ENCODE peak calls at places on chromosome 15, in nine cellular contexts. W, J, I, Q, V, C, X, Z and T are unnamed samples.

GRCh38 chr15:101420232-101420631 is 69.3 kb downstream of the PCSK6 start:
- DNase-seq in Q (no peak), W (no peak), J (no peak), Z (no peak), I (no peak), V (no peak), C (no peak), X (no peak), T (no peak)

GRCh38 chr15:38074029-38074428 is 139.6 kb downstream of the TMCO5A start:
- DNase-seq in V (no peak), Z (peak), C (no peak), W (no peak), Q (peak), J (no peak), I (no peak), X (no peak), T (no peak)

GRCh38 chr15:80999623-81000036 is 1.1 kb upstream of the TLNRD1 start:
- DNase-seq in C (no peak), W (peak), J (no peak), Z (no peak), Q (no peak), I (peak), V (peak), X (peak), T (peak)

GRCh38 chr15:65305776-65306175 is 1.3 kb downstream of the RNU5B-1 start:
- DNase-seq in C (no peak), W (no peak), Q (no peak), X (no peak), I (no peak), J (no peak), V (no peak), Z (no peak), T (no peak)

GRCh38 chr15:33955945-33956344 is 12.4 kb upstream of the CHRM5 start:
- DNase-seq in Q (no peak), C (no peak), W (no peak), I (no peak), X (no peak), V (no peak), J (no peak), Z (no peak), T (no peak)

GRCh38 chr15:67509918-67510317 is 11.0 kb upstream of the C15orf61 start:
- DNase-seq in V (no peak), Q (no peak), J (no peak), W (no peak), X (no peak), I (no peak), C (no peak), Z (no peak), T (no peak)

GRCh38 chr15:58361291-58361759 is 70.5 kb upstream of the LIPC start:
- DNase-seq in C (peak), J (peak), Q (peak), W (no peak), X (no peak), V (no peak), I (no peak), Z (peak), T (peak)

GRCh38 chr15:61091229-61091628 is 137.9 kb downstream of the RORA start:
- DNase-seq in V (no peak), W (no peak), Z (no peak), Q (no peak), I (no peak), J (no peak), X (no peak), C (no peak), T (no peak)

GRCh38 chr15:29611057-29611456 is 211.2 kb downstream of the TJP1 start:
- DNase-seq in Z (no peak), C (no peak), X (no peak), J (no peak), I (no peak), Q (no peak), V (no peak), W (no peak), T (no peak)

GRCh38 chr15:50256188-50257041 is 9.1 kb downstream of the HDC start:
- DNase-seq in C (peak), Q (peak), J (no peak), I (no peak), X (no peak), Z (peak), V (no peak), W (no peak), T (peak)

GRCh38 chr15:39365873-39366272 is 215.0 kb upstream of the THBS1 start:
- DNase-seq in W (no peak), X (peak), C (no peak), J (no peak), I (no peak), V (no peak), Q (no peak), Z (no peak), T (no peak)

GRCh38 chr15:42102646-42103235 is 8.4 kb upstream of the PLA2G4D start:
- DNase-seq in J (no peak), C (no peak), X (no peak), Q (peak), V (no peak), Z (peak), I (no peak), W (no peak), T (peak)

GRCh38 chr15:41994772-41995475 is 22.6 kb upstream of the EHD4 start:
- DNase-seq in Q (no peak), J (no peak), I (no peak), Z (no peak), W (no peak), X (no peak), V (no peak), C (no peak), T (no peak)

GRCh38 chr15:100710213-100710612 is 107.8 kb downstream of the ASB7 start:
- DNase-seq in Q (no peak), V (no peak), X (no peak), W (no peak), I (no peak), Z (no peak), C (no peak), J (no peak), T (no peak)

GRCh38 chr15:70318996-70319465 is 221.3 kb upstream of the TLE3 start:
- DNase-seq in Q (peak), I (no peak), Z (peak), V (no peak), C (peak), X (no peak), J (peak), W (no peak), T (no peak)

GRCh38 chr15:80778964-80779657 is at the start of gene CEMIP:
- DNase-seq in X (peak), Q (peak), V (peak), J (peak), W (peak), I (peak), Z (peak), C (peak), T (peak)

GRCh38 chr15:73957276-73957675 is 31.0 kb downstream of the LOXL1 start:
- DNase-seq in V (no peak), W (no peak), X (no peak), J (no peak), C (no peak), I (no peak), Q (no peak), Z (no peak), T (no peak)

GRCh38 chr15:48394172-48394571 is 62.9 kb downstream of the DUT start:
- DNase-seq in C (no peak), Q (no peak), W (no peak), Z (no peak), J (no peak), V (no peak), X (no peak), I (no peak), T (no peak)

GRCh38 chr15:99050328-99050980 is 42.9 kb upstream of the PGPEP1L start:
- DNase-seq in Q (no peak), X (no peak), J (no peak), I (no peak), V (no peak), Z (no peak), W (no peak), C (no peak), T (no peak)

GRCh38 chr15:29756358-29757267 is 65.7 kb downstream of the TJP1 start:
- DNase-seq in I (no peak), Q (no peak), C (no peak), W (no peak), X (no peak), J (no peak), V (no peak), Z (no peak), T (peak)

GRCh38 chr15:62163397-62163796 is 1.7 kb downstream of the C2CD4B start:
- DNase-seq in J (no peak), I (no peak), V (no peak), Q (no peak), C (no peak), W (no peak), Z (no peak), X (no peak), T (no peak)
- H3K4me3 ChIP-seq in J (no peak), I (peak), V (no peak), Q (no peak), C (no peak), W (peak), Z (no peak), X (no peak), T (no peak)

DNA sequence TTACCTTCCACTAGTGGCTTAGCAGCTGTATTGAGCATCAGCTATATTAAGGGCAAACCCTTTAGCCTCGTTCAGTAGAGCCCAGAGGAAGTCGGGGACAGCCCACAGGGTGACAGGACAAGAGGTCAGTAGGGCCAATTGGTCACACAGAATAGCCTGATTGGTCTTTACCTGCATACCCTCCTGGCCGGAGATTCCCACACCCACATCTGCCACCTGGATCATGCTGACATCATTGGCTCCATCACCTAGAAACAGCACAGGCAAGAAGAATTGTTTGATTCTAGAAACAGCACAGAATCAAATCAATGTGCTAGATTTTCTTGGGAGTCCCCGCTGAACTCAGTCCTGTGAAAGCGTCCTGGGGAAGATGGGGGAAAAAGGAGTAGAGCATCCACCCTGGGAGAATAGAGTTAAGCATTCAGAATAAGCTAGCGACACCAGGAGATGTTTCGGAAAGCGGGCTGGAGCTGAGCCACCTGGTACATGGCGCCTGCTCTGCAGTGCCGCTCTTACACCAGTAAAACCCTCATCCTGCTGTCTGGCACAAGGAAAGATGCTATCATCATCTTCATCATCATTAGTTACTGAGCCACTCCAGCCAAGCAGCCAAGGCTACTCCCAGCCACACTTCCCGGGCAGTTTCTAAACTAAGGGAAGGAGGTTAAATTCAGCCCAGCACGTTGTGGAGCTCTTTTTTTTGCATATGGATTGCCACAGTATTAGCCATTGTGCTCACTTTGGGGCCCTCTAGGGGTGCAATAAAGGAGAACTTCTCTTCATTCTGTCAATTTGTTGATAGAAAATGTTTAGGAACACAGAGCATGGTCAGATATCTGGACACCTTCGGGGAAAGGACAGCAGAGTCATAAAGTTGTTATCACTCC is 171.3 kb downstream of the ATP10A start:
- DNase-seq in Z (no peak), Q (peak), C (no peak), W (no peak), J (peak), X (no peak), V (no peak), I (no peak), T (no peak)
- TF ChIP-seq CTCF in Z (peak), Q (no peak), C (peak), W (no peak), J (peak), X (no peak), V (no peak), I (peak), T (no peak)

GRCh38 chr15:23503546-23503945 is 56.5 kb upstream of the GOLGA6L2 start:
- DNase-seq in V (no peak), C (no peak), J (no peak), X (no peak), Q (no peak), I (no peak), Z (no peak), W (no peak), T (no peak)

DNA sequence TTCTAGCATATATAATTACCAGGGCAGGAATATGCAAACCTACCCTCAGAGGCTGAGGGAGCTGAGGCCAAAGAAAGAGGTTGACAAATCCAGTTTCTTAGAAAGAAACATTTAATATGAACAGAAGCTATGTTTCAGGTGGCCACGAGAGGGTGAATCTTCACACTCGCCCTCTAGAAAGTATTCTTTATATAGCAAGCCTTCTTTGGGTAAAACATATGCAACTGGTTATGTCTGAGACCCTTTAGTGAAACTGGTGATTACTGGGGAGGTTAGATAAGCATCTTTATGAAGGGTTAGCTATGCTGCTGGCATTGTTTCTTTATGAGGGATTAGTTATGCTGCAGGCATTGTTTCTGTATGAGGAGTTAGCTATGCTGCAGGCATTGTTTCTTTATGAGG is 50.7 kb upstream of the GOLGA6L2 start:
- DNase-seq in J (peak), C (no peak), I (no peak), V (no peak), Q (peak), X (peak), Z (no peak), W (no peak), T (no peak)
- H3K4me3 ChIP-seq in J (no peak), C (no peak), I (no peak), V (no peak), Q (no peak), X (no peak), Z (no peak), W (no peak), T (no peak)

DNA sequence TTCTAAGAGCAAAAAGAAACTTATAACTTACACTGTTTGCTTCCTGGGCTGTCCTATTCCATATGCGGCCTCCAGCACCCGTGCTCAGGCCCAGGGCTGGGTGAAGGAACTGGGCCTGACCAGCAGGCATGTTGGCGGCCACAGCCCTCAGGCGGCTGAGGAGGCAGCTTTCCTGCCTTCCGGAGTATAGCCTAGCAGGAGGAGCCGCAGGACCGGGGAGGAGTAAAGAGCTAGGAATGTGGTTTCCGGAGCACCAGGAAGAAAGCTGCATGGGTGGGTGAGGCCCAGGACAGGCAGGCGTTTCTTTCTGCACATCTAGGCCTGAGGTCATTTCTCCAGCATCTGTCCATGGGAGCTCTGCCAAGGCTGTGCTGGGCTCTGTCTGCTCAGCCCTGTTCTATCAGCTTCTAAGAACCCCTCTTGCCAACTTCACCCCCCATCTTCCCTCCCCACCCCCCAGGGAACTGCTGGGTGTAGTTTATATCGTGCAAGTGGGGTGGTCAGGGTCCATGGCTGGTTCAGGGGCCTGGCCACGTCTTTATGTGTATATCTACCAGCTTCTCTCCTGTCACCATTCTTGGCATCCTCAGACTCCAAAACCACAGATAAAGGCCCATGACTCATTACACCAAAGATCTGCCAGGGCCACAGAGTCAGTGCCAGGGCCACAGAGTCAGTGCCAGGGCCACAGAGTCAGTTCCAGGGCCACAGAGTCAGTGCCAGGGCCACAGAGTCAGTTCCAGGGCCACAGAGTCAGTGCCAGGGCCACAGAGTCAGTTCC is 7.8 kb upstream of the KIF7 start:
- DNase-seq in Z (peak), C (peak), W (no peak), J (peak), X (no peak), Q (peak), V (no peak), I (peak), T (peak)
- TF ChIP-seq CTCF in Z (peak), C (no peak), W (no peak), J (no peak), X (no peak), Q (peak), V (no peak), I (no peak), T (no peak)

DNA sequence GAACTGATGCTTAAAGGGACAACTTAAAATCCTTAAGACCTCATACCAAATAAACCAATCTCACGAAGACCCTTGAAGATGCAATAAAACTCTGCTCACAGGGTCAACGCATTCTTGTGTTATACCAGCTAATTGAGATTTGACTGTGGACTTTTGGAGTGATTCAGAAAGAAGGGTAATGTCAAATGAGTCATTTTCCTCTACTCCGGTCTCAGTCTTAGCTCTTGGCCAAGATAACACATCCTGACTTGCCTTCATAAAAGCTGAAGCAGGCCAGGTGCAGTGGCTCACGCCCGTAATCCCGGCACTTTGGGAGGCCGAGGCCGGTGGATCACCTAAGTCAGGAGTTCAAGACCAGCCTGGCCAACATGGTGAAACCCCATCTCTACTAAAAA is 3.8 kb downstream of the PKM start:
- DNase-seq in C (no peak), J (peak), V (peak), X (peak), Z (peak), Q (peak), W (no peak), I (no peak), T (peak)
- H3K4me3 ChIP-seq in C (peak), J (no peak), V (no peak), X (peak), Z (peak), Q (no peak), W (no peak), I (no peak), T (peak)

DNA sequence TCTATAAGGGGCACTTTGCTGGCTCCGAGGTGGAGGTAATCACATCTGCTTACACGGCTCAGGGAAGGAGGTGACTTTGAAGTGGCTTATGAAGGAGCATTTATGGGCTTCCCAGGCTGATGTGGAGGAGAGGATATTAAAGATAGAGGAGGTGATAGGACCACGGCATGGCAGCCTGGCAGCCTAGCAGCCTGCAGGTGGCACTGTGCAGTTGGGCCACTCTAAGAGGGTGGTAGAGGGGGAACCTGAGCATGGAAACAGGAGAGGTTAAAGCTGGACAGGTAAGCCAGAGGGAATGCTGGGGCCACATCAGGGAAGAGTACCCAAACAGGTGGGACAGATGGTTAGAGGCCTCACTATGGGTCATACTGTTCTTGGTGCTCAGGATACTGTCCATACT is 375.0 kb downstream of the WDR72 start:
- DNase-seq in Q (no peak), C (no peak), Z (no peak), J (no peak), W (peak), I (no peak), X (no peak), V (no peak), T (peak)
- TF ChIP-seq CTCF in Q (no peak), C (no peak), Z (no peak), J (peak), W (peak), I (no peak), X (peak), V (no peak), T (no peak)

GRCh38 chr15:76032046-76032445 is 19.8 kb upstream of the NRG4 start:
- DNase-seq in V (no peak), W (no peak), Q (no peak), X (no peak), J (no peak), Z (no peak), I (no peak), C (no peak), T (no peak)
- H3K4me3 ChIP-seq in V (no peak), W (no peak), Q (no peak), X (no peak), J (no peak), Z (no peak), I (no peak), C (no peak), T (no peak)

GRCh38 chr15:77413687-77414349 is 6.1 kb downstream of the PEAK1 start:
- DNase-seq in C (no peak), Q (no peak), I (no peak), W (no peak), X (no peak), Z (no peak), J (no peak), V (no peak), T (no peak)
- TF ChIP-seq CTCF in C (no peak), Q (no peak), I (no peak), W (no peak), X (no peak), Z (no peak), J (no peak), V (no peak), T (no peak)